ENCODE peak calls at places on chromosomes 13 and 19, in six cellular contexts. M, Q, G, V, O and E are unnamed samples.

GRCh38 chr19:45001087-45001739 is at the start of gene RELB:
- DNase-seq in M (peak; percentile 84), G (peak; percentile 99), V (peak; percentile 91), O (peak; percentile 95), Q (peak; percentile 97), E (peak; percentile 95)

GRCh38 chr13:107461751-107462150 is 753.6 kb downstream of the LIG4 start:
- DNase-seq in G (no peak), O (no peak), Q (no peak), V (no peak), M (peak; percentile 66), E (no peak)

GRCh38 chr13:74978596-74978995 is 503.4 kb downstream of the TBC1D4 start:
- DNase-seq in Q (no peak), O (peak; percentile 10), V (no peak), M (no peak), G (no peak), E (no peak)

GRCh38 chr13:98406971-98407370 is 169.9 kb downstream of the STK24 start:
- DNase-seq in V (no peak), O (no peak), Q (no peak), G (no peak), M (no peak), E (no peak)

GRCh38 chr19:36060430-36060829 is 5.7 kb downstream of the WDR62 start:
- DNase-seq in O (peak; percentile 69), Q (peak; percentile 70), V (peak; percentile 63), G (peak; percentile 90), M (peak; percentile 63), E (peak; percentile 36)

GRCh38 chr13:90518398-90518797 is 829.1 kb upstream of the MIR17HG start:
- DNase-seq in Q (no peak), V (no peak), O (no peak), M (no peak), G (no peak), E (no peak)

GRCh38 chr19:50252111-50252886 is 48.9 kb downstream of the MYH14 start:
- DNase-seq in G (no peak), V (no peak), Q (peak; percentile 30), M (no peak), O (peak; percentile 69), E (peak; percentile 41)

GRCh38 chr19:246551-246950 is 44.7 kb downstream of the PLPP2 start:
- DNase-seq in G (no peak), M (no peak), O (peak; percentile 24), V (no peak), Q (no peak), E (peak; percentile 12)

GRCh38 chr19:29567366-29567915 is 38.6 kb upstream of the POP4 start:
- DNase-seq in O (no peak), Q (no peak), G (no peak), M (no peak), V (no peak), E (no peak)

GRCh38 chr19:14349426-14349825 is 31.8 kb upstream of the ADGRE5 start:
- DNase-seq in Q (no peak), V (no peak), O (no peak), M (no peak), G (no peak), E (no peak)

GRCh38 chr19:27393591-27393990 is 1819.4 kb downstream of the UQCRFS1 start:
- DNase-seq in V (no peak), G (no peak), Q (no peak), O (no peak), M (no peak), E (no peak)

GRCh38 chr13:109198585-109198984 is 569.2 kb downstream of the MYO16 start:
- DNase-seq in V (peak; percentile 5), O (no peak), M (peak; percentile 31), Q (peak; percentile 39), G (no peak), E (no peak)

GRCh38 chr13:36601186-36601585 is 72.6 kb upstream of the SERTM1 start:
- DNase-seq in Q (no peak), G (no peak), O (no peak), V (no peak), M (no peak), E (no peak)

GRCh38 chr19:51098366-51099069 is 9.7 kb downstream of the CTU1 start:
- DNase-seq in M (no peak), Q (no peak), O (peak; percentile 88), G (no peak), V (no peak), E (no peak)

GRCh38 chr19:48842744-48843162 is 6.5 kb upstream of the HSD17B14 start:
- DNase-seq in G (peak; percentile 48), Q (peak; percentile 63), V (peak; percentile 72), O (peak; percentile 93), M (peak; percentile 48), E (peak; percentile 76)

GRCh38 chr13:66537417-66537816 is 692.7 kb downstream of the PCDH9 start:
- DNase-seq in V (no peak), Q (no peak), G (no peak), M (no peak), O (no peak), E (no peak)

GRCh38 chr19:13621413-13621812 is 115.1 kb upstream of the CACNA1A start:
- DNase-seq in V (peak; percentile 7), Q (peak; percentile 99), G (no peak), M (peak; percentile 96), O (peak; percentile 67), E (peak; percentile 14)

GRCh38 chr19:56141416-56141992 is 417 bp downstream of the ZNF444 start:
- DNase-seq in M (no peak), G (no peak), O (peak; percentile 55), Q (peak; percentile 59), V (peak; percentile 19), E (peak; percentile 25)

GRCh38 chr19:44992336-44993163 is 8.7 kb upstream of the RELB start:
- DNase-seq in Q (no peak), V (no peak), O (no peak), G (no peak), M (no peak), E (no peak)

GRCh38 chr19:13790354-13790753 is 4.9 kb upstream of the ZSWIM4 start:
- DNase-seq in V (no peak), M (no peak), G (no peak), Q (no peak), O (no peak), E (no peak)

GRCh38 chr13:41699759-41700158 is 242.4 kb downstream of the RGCC start:
- DNase-seq in G (no peak), M (no peak), Q (no peak), O (no peak), V (no peak), E (no peak)

GRCh38 chr19:31312004-31312403 is 37.2 kb downstream of the TSHZ3 start:
- DNase-seq in V (peak; percentile 92), Q (peak; percentile 87), O (no peak), M (peak; percentile 87), G (no peak), E (no peak)

GRCh38 chr19:37692956-37693660 is 26.5 kb downstream of the ZNF607 start:
- DNase-seq in G (no peak), Q (peak; percentile 6), V (no peak), O (no peak), M (no peak), E (no peak)
- H3K4me2 ChIP-seq in G (no peak overlapping the region), Q (no peak overlapping the region), V (no peak overlapping the region), O (no peak overlapping the region), M (no peak overlapping the region), E (no peak overlapping the region)

GRCh38 chr19:7117248-7117647 is 47.7 kb downstream of the ZNF557 start:
- DNase-seq in G (no peak), V (no peak), Q (no peak), M (no peak), O (no peak), E (no peak)
- H3K4me2 ChIP-seq in G (no peak overlapping the region), V (no peak overlapping the region), Q (no peak overlapping the region), M (no peak overlapping the region), O (no peak overlapping the region), E (no peak overlapping the region)

GRCh38 chr19:58150328-58150921 is at the start of gene ZNF329:
- DNase-seq in G (peak; percentile 71), Q (peak; percentile 96), M (peak; percentile 76), V (peak; percentile 82), O (peak; percentile 89), E (peak; percentile 86)
- H3K4me2 ChIP-seq in G (peak within 1 kb of the TSS; percentile 78), Q (peak within 1 kb of the TSS; percentile 97), M (peak within 1 kb of the TSS; percentile 55), V (peak within 1 kb of the TSS; percentile 95), O (peak within 1 kb of the TSS; percentile 84), E (peak within 1 kb of the TSS; percentile 84)

DNA sequence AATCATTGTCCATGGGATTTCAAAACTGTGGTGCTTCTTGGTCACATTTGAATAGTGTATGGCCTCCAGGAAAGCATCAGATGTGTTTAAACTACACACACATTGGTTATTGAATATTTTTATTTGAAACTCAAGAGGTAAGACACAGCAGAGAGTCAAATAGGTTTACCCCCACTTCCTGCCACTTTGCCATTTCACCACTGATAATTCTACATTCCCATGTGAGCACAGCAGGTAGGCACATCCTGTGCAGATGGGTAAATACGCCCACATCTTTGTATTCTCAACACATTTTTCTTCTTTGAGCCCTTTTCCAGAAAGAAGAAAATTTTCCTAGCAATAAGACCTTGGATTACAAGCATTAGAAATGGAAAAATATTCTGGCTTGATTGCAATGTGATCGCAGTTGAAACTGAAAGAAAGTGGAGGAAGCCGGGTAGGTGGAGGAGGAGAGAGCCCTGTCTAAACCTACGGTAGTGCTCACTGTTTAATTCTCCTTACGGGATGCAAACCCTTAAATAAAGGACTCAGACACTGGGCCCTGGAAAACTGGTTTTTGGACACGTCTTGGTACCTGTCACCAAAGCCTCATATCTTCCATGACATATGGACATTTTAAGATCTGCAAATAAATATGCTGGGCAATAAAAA is 167.7 kb downstream of the COG6 start:
- DNase-seq in M (no peak), Q (no peak), G (no peak), V (no peak), O (no peak), E (no peak)
- H3K4me2 ChIP-seq in M (no peak overlapping the region), Q (no peak overlapping the region), G (no peak overlapping the region), V (no peak overlapping the region), O (peak overlapping the region; percentile 15), E (no peak overlapping the region)

DNA sequence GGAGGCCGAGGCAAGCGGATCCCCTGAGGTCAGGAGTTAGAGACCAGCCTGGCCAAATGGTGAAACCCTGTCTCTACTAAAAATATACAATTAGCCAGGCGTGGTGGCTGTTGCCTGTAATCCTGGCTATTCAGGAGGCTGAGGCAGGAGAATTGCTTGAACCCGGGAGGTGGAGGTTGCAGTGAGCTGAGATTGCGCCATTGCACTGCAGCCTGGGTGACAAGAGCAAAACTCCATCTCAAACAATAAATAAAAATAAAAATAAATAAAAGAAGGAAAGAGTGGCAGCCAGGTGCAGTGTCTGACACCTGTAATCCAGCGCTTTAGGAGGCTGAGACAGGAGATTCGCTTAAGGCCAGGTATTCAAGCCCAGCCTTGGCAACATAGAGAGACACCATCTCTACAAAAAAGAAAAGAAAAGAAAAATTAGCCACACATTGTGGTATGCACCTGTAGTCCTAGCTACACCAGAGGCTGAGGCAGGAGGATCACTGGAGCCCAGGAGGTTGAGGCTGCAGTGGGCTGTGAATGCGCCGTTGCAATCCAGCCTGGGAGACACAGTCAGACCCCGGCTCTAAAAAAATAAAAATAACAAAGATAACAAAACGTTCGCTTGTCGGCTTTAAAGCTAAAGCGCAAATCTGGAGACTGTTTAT is 10.3 kb downstream of the ADAMTSL5 start:
- DNase-seq in G (no peak), Q (no peak), O (no peak), V (no peak), M (no peak), E (no peak)
- H3K4me2 ChIP-seq in G (peak overlapping the region; percentile 89), Q (peak overlapping the region; percentile 55), O (peak overlapping the region; percentile 71), V (no peak overlapping the region), M (peak overlapping the region; percentile 52), E (no peak overlapping the region)